ENCODE peak calls at places on chromosomes 12 and 14, in seven cellular contexts. D is SK-N-SH, Y is K562, C is HepG2, N is GM12878, Z is H1, L is HCT116. J is an unnamed sample.

GRCh38 chr12:94561943-94562411 is 88.4 kb downstream of the TMCC3 start:
- DNase-seq in L (no peak), N (peak), C (no peak), Y (no peak), Z (no peak), D (peak), J (peak)

GRCh38 chr12:42560977-42561376 is 28.6 kb downstream of the PRICKLE1 start:
- DNase-seq in D (no peak), N (no peak), Z (no peak), Y (no peak), C (no peak), L (no peak), J (no peak)

GRCh38 chr12:95402096-95402495 is 71.9 kb upstream of the METAP2 start:
- DNase-seq in Y (no peak), N (no peak), C (no peak), Z (no peak), L (no peak), D (no peak), J (no peak)

GRCh38 chr14:102973706-102974280 is 51.3 kb downstream of the AMN start:
- DNase-seq in D (no peak), N (no peak), Z (no peak), C (no peak), L (no peak), Y (no peak), J (no peak)

GRCh38 chr14:36807727-36808126 is 146.1 kb downstream of the PAX9 start:
- DNase-seq in D (no peak), Z (no peak), Y (no peak), N (no peak), L (no peak), C (no peak), J (no peak)

GRCh38 chr12:53751336-53752191 is at the start of gene CISTR:
- DNase-seq in C (no peak), Z (no peak), N (no peak), Y (no peak), D (peak), L (no peak), J (no peak)

GRCh38 chr12:81626406-81626805 is 132.7 kb downstream of the PPFIA2 start:
- DNase-seq in D (no peak), N (no peak), Y (no peak), C (no peak), L (no peak), Z (no peak), J (no peak)

GRCh38 chr14:96148631-96149030 is 56.0 kb upstream of the BDKRB2 start:
- DNase-seq in Y (no peak), Z (no peak), L (no peak), C (no peak), N (no peak), D (no peak), J (no peak)

GRCh38 chr14:92693998-92694780 is 54.2 kb downstream of the LGMN start:
- DNase-seq in L (peak), D (no peak), Y (no peak), C (peak), N (no peak), Z (no peak), J (peak)

GRCh38 chr12:41407240-41407799 is 219.2 kb downstream of the PDZRN4 start:
- DNase-seq in D (no peak), L (no peak), Y (no peak), Z (no peak), C (no peak), N (no peak), J (no peak)

GRCh38 chr12:86148071-86148470 is 108.1 kb downstream of the MGAT4C start:
- DNase-seq in L (no peak), C (no peak), Z (no peak), D (no peak), Y (no peak), N (no peak), J (no peak)

GRCh38 chr14:68403794-68404522 is 388.9 kb downstream of the ZFP36L1 start:
- DNase-seq in D (no peak), N (no peak), Z (no peak), Y (no peak), L (no peak), C (no peak), J (no peak)

GRCh38 chr14:23013056-23014054 is 3.4 kb upstream of the C14orf93 start:
- DNase-seq in C (no peak), L (no peak), Y (no peak), Z (no peak), N (no peak), D (peak), J (no peak)

GRCh38 chr12:108543642-108544041 is 17.3 kb downstream of the SART3 start:
- DNase-seq in C (no peak), N (no peak), Y (no peak), Z (no peak), L (no peak), D (no peak), J (no peak)

GRCh38 chr14:53951661-53952265 is 4.9 kb downstream of the BMP4 start:
- DNase-seq in N (no peak), L (no peak), D (no peak), C (no peak), Z (no peak), Y (no peak), J (no peak)

GRCh38 chr14:49196327-49196726 is 389.9 kb downstream of the RPS29 start:
- DNase-seq in D (no peak), Z (no peak), C (no peak), N (no peak), Y (no peak), L (no peak), J (no peak)

GRCh38 chr12:123076604-123077297 is 74.1 kb downstream of the PITPNM2 start:
- DNase-seq in Y (no peak), N (no peak), C (no peak), D (peak), L (no peak), Z (no peak), J (no peak)

GRCh38 chr12:123073962-123074801 is 76.7 kb downstream of the PITPNM2 start:
- DNase-seq in Z (no peak), L (no peak), N (no peak), C (no peak), Y (no peak), D (no peak), J (no peak)

GRCh38 chr12:123075092-123075491 is 75.8 kb downstream of the PITPNM2 start:
- DNase-seq in D (no peak), C (no peak), Z (no peak), N (no peak), L (no peak), Y (no peak), J (no peak)

GRCh38 chr12:123077298-123078113 is 73.4 kb downstream of the PITPNM2 start:
- DNase-seq in N (no peak), C (no peak), D (no peak), Y (no peak), Z (no peak), L (no peak), J (no peak)

DNA sequence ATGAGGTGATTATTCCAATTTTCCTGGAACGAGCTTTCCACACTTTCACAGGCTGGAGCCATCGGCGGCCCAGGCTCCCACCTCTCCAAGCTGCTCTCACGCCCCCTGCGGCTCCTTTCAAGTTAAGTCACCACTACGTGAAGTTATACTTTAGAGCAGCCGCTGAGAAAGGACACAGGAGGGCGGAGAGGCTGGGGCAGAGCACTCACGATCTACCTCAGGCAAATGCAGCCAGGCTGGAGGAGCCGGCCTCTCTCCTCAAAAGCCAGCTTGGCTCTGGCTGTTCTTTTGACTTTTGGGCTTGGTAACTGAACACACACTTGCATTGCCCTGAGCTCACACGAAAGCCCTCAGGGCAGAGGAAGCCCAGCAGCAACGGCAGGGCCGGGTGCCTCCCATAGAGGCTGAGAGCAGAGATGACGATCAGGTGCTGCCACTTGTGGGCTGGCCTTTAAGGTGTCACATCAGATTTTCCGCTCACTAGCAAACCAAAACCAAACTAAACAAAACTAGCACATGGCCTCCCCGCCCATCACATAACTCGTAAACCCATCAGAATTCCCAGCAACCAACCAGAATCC is 75.2 kb downstream of the PITPNM2 start:
- DNase-seq in D (no peak), Y (peak), Z (peak), N (no peak), L (no peak), C (peak), J (peak)
- TF ChIP-seq JUND in D (no peak), Y (no peak), Z (no peak), N (no peak), L (no peak), C (no peak), J (no peak)

DNA sequence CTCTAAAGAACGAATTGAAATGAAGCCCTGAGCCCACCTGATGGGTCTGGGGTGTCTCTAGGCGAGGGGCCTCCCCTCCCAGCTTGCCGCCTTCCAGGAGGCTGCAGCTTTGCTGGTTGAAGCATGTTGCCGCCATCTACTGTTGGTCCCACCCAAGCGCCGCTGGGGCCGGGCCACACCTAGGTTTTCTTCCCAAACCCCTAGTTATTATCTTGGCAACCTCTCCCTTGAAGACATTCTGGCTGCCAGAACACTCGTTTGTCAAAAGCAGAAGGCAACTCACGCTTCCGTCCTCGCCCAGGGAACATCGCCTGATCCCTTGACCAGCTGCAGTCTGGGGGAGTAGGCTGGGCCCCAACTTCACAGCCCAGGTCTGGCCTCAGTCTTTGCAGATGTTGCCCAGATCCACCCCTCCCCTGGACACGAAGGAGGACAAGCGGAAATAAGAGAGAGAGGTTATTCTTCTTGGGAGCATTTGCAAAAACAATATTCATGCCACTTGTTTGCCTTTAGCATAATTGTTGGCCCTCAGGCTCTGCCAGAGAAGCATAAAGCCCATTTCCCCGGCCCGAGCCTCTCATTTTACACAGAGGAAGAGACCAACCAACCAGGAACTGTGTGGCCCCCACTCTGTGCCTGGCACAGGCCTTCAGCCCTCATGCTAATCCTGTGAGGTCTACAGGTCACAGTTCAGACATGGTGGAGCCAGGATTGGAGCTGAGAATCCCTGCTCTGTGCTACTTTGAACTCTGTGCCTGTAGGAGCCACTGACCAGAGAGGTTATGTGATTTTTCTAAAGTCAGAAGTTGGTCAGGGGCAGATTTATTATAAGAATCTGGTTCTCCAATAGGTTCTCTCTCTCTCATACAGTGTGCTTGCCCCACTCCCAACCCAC is 6.7 kb downstream of the EMP1 start:
- DNase-seq in D (peak), N (no peak), C (no peak), L (no peak), Z (peak), Y (peak), J (no peak)
- TF ChIP-seq JUND in D (no peak), N (no peak), C (no peak), L (no peak), Z (no peak), Y (no peak), J (no peak)

GRCh38 chr14:73942180-73942579 is 7.7 kb downstream of the FAM161B start:
- DNase-seq in Z (no peak), L (no peak), D (no peak), C (no peak), Y (peak), N (no peak), J (no peak)

GRCh38 chr14:73945159-73945670 is 4.7 kb downstream of the FAM161B start:
- DNase-seq in N (no peak), D (no peak), Y (no peak), Z (no peak), L (no peak), C (no peak), J (no peak)

GRCh38 chr14:73944432-73945158 is 5.3 kb downstream of the FAM161B start:
- DNase-seq in L (no peak), D (no peak), N (no peak), Y (no peak), Z (no peak), C (no peak), J (no peak)

DNA sequence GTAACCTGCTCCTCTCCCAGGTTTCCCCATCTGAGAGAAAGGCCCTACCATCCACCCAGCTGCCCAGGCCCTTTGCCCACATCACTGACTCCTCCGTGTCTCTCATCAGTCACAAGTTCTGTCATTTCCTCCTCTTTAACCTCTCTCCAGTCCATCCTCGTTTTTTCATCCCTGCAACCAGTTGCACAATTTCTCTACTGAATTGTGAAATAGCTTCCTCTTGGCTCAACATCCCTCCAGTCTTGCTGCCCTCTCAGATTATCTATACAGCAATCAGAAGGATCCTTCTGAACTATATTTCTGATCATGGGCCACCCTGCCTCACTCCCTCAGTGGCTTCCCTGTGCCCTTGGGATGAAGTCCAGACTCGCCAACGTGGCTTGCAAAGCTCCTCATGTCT is 6.8 kb downstream of the FAM161B start:
- DNase-seq in C (peak), Z (no peak), D (no peak), L (no peak), N (no peak), Y (no peak), J (peak)
- TF ChIP-seq JUND in C (no peak), Z (no peak), D (no peak), L (no peak), N (no peak), Y (no peak), J (no peak)

DNA sequence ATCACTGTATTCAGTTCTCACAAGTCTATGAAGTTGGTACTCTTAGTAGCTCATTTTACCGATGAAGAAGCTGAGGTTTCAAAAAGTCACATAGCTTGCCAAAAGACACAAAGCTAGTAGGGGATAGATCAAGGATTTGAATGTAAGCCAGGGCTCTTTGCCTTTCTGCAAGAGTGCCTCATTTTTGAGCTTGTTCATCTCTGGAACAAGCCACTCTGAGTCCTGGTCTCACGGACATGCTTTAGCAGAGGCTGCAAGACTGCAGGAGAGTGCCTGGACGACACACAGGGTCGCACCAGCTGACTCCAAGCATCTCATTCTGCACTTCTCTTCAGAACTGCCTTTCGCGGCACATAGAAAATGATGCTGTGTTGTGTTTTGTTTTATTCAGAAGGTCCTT is 3.7 kb downstream of the NUAK1 start:
- DNase-seq in N (no peak), C (no peak), D (no peak), Z (no peak), L (no peak), Y (no peak), J (no peak)
- TF ChIP-seq JUND in N (no peak), C (no peak), D (no peak), Z (no peak), L (no peak), Y (no peak), J (no peak)

GRCh38 chr12:128702344-128702743 is 121.4 kb downstream of the SLC15A4 start:
- DNase-seq in C (no peak), Y (no peak), N (no peak), Z (no peak), D (no peak), L (no peak), J (no peak)
- TF ChIP-seq JUND in C (no peak), Y (no peak), N (no peak), Z (no peak), D (no peak), L (no peak), J (no peak)

DNA sequence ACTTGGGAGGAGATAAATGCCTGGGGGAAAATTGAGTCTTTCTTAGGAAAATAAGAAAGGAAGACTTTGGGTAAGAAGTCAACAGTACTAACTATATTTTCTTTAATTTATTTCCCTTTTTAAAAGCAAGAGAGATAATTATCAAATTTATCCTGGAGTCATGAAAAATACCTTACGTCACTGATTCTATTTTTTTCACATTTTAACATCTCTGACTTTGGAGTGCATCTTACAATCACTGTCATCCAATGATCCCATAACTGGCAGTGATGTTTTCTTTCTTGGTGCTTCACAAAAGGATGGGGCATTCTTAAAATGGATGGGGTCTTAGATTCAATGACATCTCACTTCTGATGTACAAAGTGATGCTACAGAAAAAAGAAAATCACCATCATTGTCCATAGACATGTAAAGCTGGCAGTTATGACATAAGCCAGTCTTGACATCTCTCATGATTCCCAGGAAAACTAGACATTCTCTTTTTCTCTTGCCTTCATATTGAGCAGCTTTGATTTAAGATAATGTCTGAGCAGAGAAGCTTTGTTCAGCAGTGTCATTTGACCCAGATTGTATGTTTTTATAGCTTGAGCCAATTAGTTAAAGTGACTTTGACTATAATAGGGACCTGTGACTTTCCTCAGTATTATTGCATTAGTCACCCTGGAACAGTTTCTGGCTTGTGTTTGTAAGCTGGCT is 236.2 kb downstream of the EGLN3 start:
- DNase-seq in Y (no peak), L (no peak), D (peak), Z (no peak), C (no peak), N (no peak), J (no peak)
- TF ChIP-seq JUND in Y (no peak), L (no peak), D (peak), Z (no peak), C (no peak), N (no peak), J (no peak)